ENCODE peak calls at places on chromosomes 4 and X, in ten cellular contexts. R is right cardiac atrium, X is cardiac muscle cell, U is MM.1S, K is IMR-90, J is stomach, A is transverse colon, P is left ventricle myocardium inferior, Y is prostate gland, L is adrenal gland. M is an unnamed sample.

GRCh38 chrX:144732588-144732987 is 514.7 kb upstream of the SPANXN1 start:
- DNase-seq in R (no peak), X (no peak), U (no peak), K (no peak), J (no peak), A (no peak), P (no peak), Y (no peak), L (no peak), M (no peak)

GRCh38 chrX:46770817-46771163 is 11.9 kb upstream of the SLC9A7 start:
- DNase-seq in R (no peak), X (peak), U (no peak), K (peak), J (no peak), A (no peak), P (no peak), Y (no peak), L (peak), M (no peak)

GRCh38 chr4:2617955-2618354 is 81.5 kb downstream of the FAM193A start:
- DNase-seq in R (no peak), X (no peak), U (no peak), K (peak), J (no peak), A (no peak), P (no peak), Y (no peak), L (no peak), M (no peak)

GRCh38 chrX:48972214-48973164 is 845 bp upstream of the KCND1 start:
- DNase-seq in R (peak), X (peak), U (peak), K (peak), J (peak), A (peak), P (no peak), Y (no peak), L (peak), M (peak)

GRCh38 chrX:48071064-48071985 is at the start of gene ZNF630:
- DNase-seq in R (peak), X (peak), U (peak), K (peak), J (peak), A (peak), P (peak), Y (peak), L (peak), M (peak)

GRCh38 chr4:79413032-79413431 is 5.0 kb upstream of the GK2 start:
- DNase-seq in R (no peak), X (no peak), U (no peak), K (no peak), J (no peak), A (no peak), P (no peak), Y (no peak), L (no peak), M (no peak)

GRCh38 chr4:185672618-185673017 is 137.3 kb upstream of the PDLIM3 start:
- DNase-seq in R (no peak), X (no peak), U (no peak), K (no peak), J (no peak), A (no peak), P (no peak), Y (no peak), L (no peak), M (no peak)

GRCh38 chrX:10608099-10608498 is 12.3 kb downstream of the MID1 start:
- DNase-seq in R (no peak), X (peak), U (no peak), K (peak), J (no peak), A (peak), P (no peak), Y (no peak), L (no peak), M (peak)

GRCh38 chrX:27598312-27598711 is 8.2 kb downstream of the DCAF8L2 start:
- DNase-seq in R (peak), X (peak), U (no peak), K (no peak), J (peak), A (peak), P (peak), Y (no peak), L (no peak), M (peak)

GRCh38 chr4:185847352-185848078 is 35.5 kb upstream of the SORBS2 start:
- DNase-seq in R (peak), X (peak), U (no peak), K (peak), J (no peak), A (no peak), P (peak), Y (no peak), L (peak), M (peak)

GRCh38 chr4:154490261-154490588 is 1.4 kb downstream of the DCHS2 start:
- DNase-seq in R (peak), X (no peak), U (no peak), K (no peak), J (no peak), A (no peak), P (no peak), Y (no peak), L (no peak), M (no peak)
- H3K4me3 ChIP-seq in R (no peak), X (peak), U (no peak), K (no peak), J (peak), A (peak), P (peak), Y (peak), L (no peak), M (peak)

GRCh38 chrX:113315927-113316326 is 475.3 kb upstream of the AMOT start:
- DNase-seq in R (no peak), X (no peak), U (no peak), K (no peak), J (no peak), A (no peak), P (no peak), Y (no peak), L (no peak), M (no peak)
- H3K27ac ChIP-seq in R (no peak), X (no peak), U (no peak), K (no peak), J (no peak), A (no peak), P (no peak), Y (no peak), L (no peak), M (no peak)

GRCh38 chr4:89299153-89299789 is 8.3 kb downstream of the GPRIN3 start:
- DNase-seq in R (no peak), X (no peak), U (peak), K (no peak), J (no peak), A (no peak), P (no peak), Y (no peak), L (no peak), M (peak)
- H3K4me3 ChIP-seq in R (peak), X (no peak), U (peak), K (no peak), J (peak), A (no peak), P (peak), Y (no peak), L (no peak), M (peak)

GRCh38 chrX:13215729-13216128 is 104.1 kb downstream of the ATXN3L start:
- DNase-seq in R (no peak), X (peak), U (no peak), K (peak), J (no peak), A (no peak), P (no peak), Y (no peak), L (no peak), M (no peak)

GRCh38 chrX:13216139-13216538 is 103.7 kb downstream of the ATXN3L start:
- DNase-seq in R (no peak), X (no peak), U (no peak), K (peak), J (no peak), A (no peak), P (no peak), Y (no peak), L (no peak), M (no peak)

GRCh38 chrX:13208281-13208935 is 111.4 kb downstream of the ATXN3L start:
- DNase-seq in R (no peak), X (no peak), U (no peak), K (peak), J (no peak), A (no peak), P (no peak), Y (no peak), L (no peak), M (no peak)

GRCh38 chrX:13212191-13212651 is 107.6 kb downstream of the ATXN3L start:
- DNase-seq in R (peak), X (peak), U (no peak), K (peak), J (no peak), A (no peak), P (peak), Y (no peak), L (no peak), M (no peak)
- H3K27ac ChIP-seq in R (no peak), X (no peak), U (no peak), K (peak), J (peak), A (peak), P (peak), Y (no peak), L (no peak), M (no peak)

GRCh38 chrX:17592117-17592516 is 145.2 kb upstream of the SCML1 start:
- DNase-seq in R (no peak), X (peak), U (no peak), K (peak), J (no peak), A (no peak), P (no peak), Y (no peak), L (no peak), M (no peak)

GRCh38 chrX:17588303-17588702 is 149.0 kb upstream of the SCML1 start:
- DNase-seq in R (no peak), X (no peak), U (no peak), K (no peak), J (no peak), A (no peak), P (no peak), Y (no peak), L (no peak), M (no peak)

GRCh38 chrX:17587352-17587751 is 149.9 kb upstream of the SCML1 start:
- DNase-seq in R (no peak), X (no peak), U (no peak), K (no peak), J (no peak), A (no peak), P (no peak), Y (no peak), L (no peak), M (no peak)

GRCh38 chrX:17591741-17592110 is 145.6 kb upstream of the SCML1 start:
- DNase-seq in R (no peak), X (peak), U (peak), K (peak), J (no peak), A (no peak), P (no peak), Y (no peak), L (peak), M (no peak)

DNA sequence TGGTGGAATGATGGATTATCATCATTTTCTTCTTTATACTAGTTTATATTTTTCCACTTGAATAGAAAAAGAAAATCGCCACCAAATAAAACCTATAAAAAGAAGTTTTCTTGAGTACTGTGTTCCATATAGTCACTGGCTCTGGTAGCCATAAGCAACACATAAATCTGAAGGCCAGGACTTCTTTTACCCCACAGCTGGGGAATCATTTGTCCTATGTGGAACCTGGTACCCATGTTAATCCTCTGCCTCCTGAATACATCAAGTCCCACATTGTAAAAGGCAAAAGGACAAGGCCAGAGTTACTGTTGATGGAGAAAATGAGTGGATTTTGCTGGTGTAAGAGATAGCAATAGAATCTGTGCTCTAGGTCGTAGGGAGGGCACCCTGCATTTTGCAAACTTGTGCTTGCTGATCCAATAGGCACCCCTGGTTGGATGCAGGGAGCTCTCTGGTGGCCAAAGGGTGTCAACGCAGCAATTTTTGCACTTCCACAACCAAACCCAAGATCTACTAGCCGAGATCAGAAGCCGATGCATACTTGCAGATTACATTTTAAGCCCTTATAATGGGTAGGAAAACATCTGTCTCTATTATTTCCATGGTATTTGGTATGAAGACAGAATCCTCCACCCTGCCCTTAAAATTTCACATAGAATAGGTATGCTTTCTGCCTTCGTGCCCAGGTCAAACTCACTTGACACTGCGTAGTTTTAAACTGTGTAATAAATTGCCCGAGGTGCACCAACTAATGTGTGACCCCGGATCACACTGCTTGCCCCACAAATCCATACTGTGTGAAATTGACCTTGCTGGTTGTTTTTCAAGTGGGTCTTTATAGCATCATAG is 146.2 kb upstream of the SCML1 start:
- DNase-seq in R (peak), X (peak), U (peak), K (peak), J (peak), A (peak), P (peak), Y (peak), L (peak), M (peak)
- H3K4me3 ChIP-seq in R (no peak), X (no peak), U (peak), K (no peak), J (peak), A (no peak), P (peak), Y (no peak), L (no peak), M (no peak)

GRCh38 chr4:80532674-80533333 is 197.3 kb downstream of the CFAP299 start:
- DNase-seq in R (no peak), X (no peak), U (no peak), K (no peak), J (no peak), A (no peak), P (no peak), Y (no peak), L (no peak), M (no peak)
- H3K27ac ChIP-seq in R (no peak), X (no peak), U (no peak), K (no peak), J (no peak), A (no peak), P (no peak), Y (no peak), L (no peak), M (no peak)

M was measured in colonic mucosa.